ENCODE peak calls at places on chromosome 14, in five cellular contexts. One of them, this sample, is unnamed.

GRCh38 chr14:62209287-62209899 is 447.2 kb downstream of the SNAPC1 start:
- DNase-seq in pancreas: no peak
- DNase-seq in lower lobe of right lung: no peak
- DNase-seq in HepG2: no peak
- DNase-seq in esophagus muscularis mucosa: no peak
- DNase-seq in this sample: no peak

GRCh38 chr14:99190696-99191662 is 81.0 kb downstream of the BCL11B start:
- DNase-seq in esophagus muscularis mucosa: no peak
- DNase-seq in lower lobe of right lung: no peak
- DNase-seq in HepG2: no peak
- DNase-seq in pancreas: no peak
- DNase-seq in this sample: no peak

GRCh38 chr14:103028161-103028767 is 29.1 kb downstream of the CDC42BPB start:
- DNase-seq in HepG2: no peak
- DNase-seq in pancreas: no peak
- DNase-seq in esophagus muscularis mucosa: no peak
- DNase-seq in lower lobe of right lung: no peak
- DNase-seq in this sample: peak; percentile 65

GRCh38 chr14:22131749-22132476 is 457.1 kb downstream of the DAD1 start:
- DNase-seq in esophagus muscularis mucosa: no peak
- DNase-seq in pancreas: no peak
- DNase-seq in HepG2: peak; percentile 32
- DNase-seq in lower lobe of right lung: no peak
- DNase-seq in this sample: peak; percentile 30

GRCh38 chr14:23694085-23694975 is 58.2 kb downstream of the DHRS2 start:
- DNase-seq in esophagus muscularis mucosa: no peak
- DNase-seq in lower lobe of right lung: no peak
- DNase-seq in pancreas: no peak
- DNase-seq in HepG2: peak; percentile 70
- DNase-seq in this sample: no peak

GRCh38 chr14:36505892-36506731 is 13.9 kb downstream of the NKX2-1 start:
- DNase-seq in lower lobe of right lung: peak; percentile 69
- DNase-seq in esophagus muscularis mucosa: no peak
- DNase-seq in HepG2: no peak
- DNase-seq in pancreas: no peak
- DNase-seq in this sample: no peak

GRCh38 chr14:21264025-21264801 is 5.0 kb downstream of the HNRNPC start:
- DNase-seq in lower lobe of right lung: no peak
- DNase-seq in pancreas: no peak
- DNase-seq in esophagus muscularis mucosa: no peak
- DNase-seq in HepG2: no peak
- DNase-seq in this sample: no peak

GRCh38 chr14:22567437-22567836 is 21.6 kb downstream of the DAD1 start:
- DNase-seq in HepG2: no peak
- DNase-seq in lower lobe of right lung: no peak
- DNase-seq in pancreas: no peak
- DNase-seq in esophagus muscularis mucosa: no peak
- DNase-seq in this sample: no peak

GRCh38 chr14:69820991-69821390 is 23.9 kb upstream of the SLC10A1 start:
- DNase-seq in esophagus muscularis mucosa: no peak
- DNase-seq in HepG2: no peak
- DNase-seq in lower lobe of right lung: no peak
- DNase-seq in pancreas: no peak
- DNase-seq in this sample: no peak

GRCh38 chr14:32332415-32333116 is 3.5 kb downstream of the AKAP6 start:
- DNase-seq in pancreas: no peak
- DNase-seq in HepG2: no peak
- DNase-seq in esophagus muscularis mucosa: no peak
- DNase-seq in lower lobe of right lung: no peak
- DNase-seq in this sample: no peak

GRCh38 chr14:52895000-52895399 is 55.9 kb downstream of the FERMT2 start:
- DNase-seq in lower lobe of right lung: no peak
- DNase-seq in esophagus muscularis mucosa: no peak
- DNase-seq in HepG2: no peak
- DNase-seq in pancreas: no peak
- DNase-seq in this sample: no peak

GRCh38 chr14:104786726-104787675 is 8.5 kb downstream of the AKT1 start:
- DNase-seq in esophagus muscularis mucosa: no peak
- DNase-seq in HepG2: no peak
- DNase-seq in lower lobe of right lung: no peak
- DNase-seq in pancreas: no peak
- DNase-seq in this sample: no peak
- H3K36me3 ChIP-seq in esophagus muscularis mucosa: peaks cover 56% of the 10 kb centered on the region
- H3K36me3 ChIP-seq in HepG2: peaks cover 25% of the 10 kb centered on the region
- H3K36me3 ChIP-seq in lower lobe of right lung: peaks cover 49% of the 10 kb centered on the region
- H3K36me3 ChIP-seq in pancreas: no peaks in the 10 kb centered on the region
- H3K36me3 ChIP-seq in this sample: no peaks in the 10 kb centered on the region

GRCh38 chr14:100549834-100550625 is 37.2 kb downstream of the BEGAIN start:
- DNase-seq in HepG2: no peak
- DNase-seq in lower lobe of right lung: no peak
- DNase-seq in esophagus muscularis mucosa: no peak
- DNase-seq in pancreas: no peak
- DNase-seq in this sample: no peak
- H3K27ac ChIP-seq in HepG2: no peak overlapping the region
- H3K27ac ChIP-seq in lower lobe of right lung: no peak overlapping the region
- H3K27ac ChIP-seq in esophagus muscularis mucosa: no peak overlapping the region
- H3K27ac ChIP-seq in pancreas: no peak overlapping the region
- H3K27ac ChIP-seq in this sample: no peak overlapping the region

GRCh38 chr14:64419003-64419402 is 30.9 kb downstream of the MTHFD1 start:
- DNase-seq in HepG2: no peak
- DNase-seq in esophagus muscularis mucosa: no peak
- DNase-seq in pancreas: no peak
- DNase-seq in lower lobe of right lung: no peak
- DNase-seq in this sample: no peak

GRCh38 chr14:64422006-64422405 is 33.9 kb downstream of the MTHFD1 start:
- DNase-seq in esophagus muscularis mucosa: no peak
- DNase-seq in HepG2: no peak
- DNase-seq in lower lobe of right lung: no peak
- DNase-seq in pancreas: no peak
- DNase-seq in this sample: no peak

GRCh38 chr14:64423987-64424386 is 35.8 kb downstream of the MTHFD1 start:
- DNase-seq in pancreas: no peak
- DNase-seq in esophagus muscularis mucosa: no peak
- DNase-seq in lower lobe of right lung: no peak
- DNase-seq in HepG2: no peak
- DNase-seq in this sample: no peak

GRCh38 chr14:64422753-64423152 is 34.6 kb downstream of the MTHFD1 start:
- DNase-seq in HepG2: no peak
- DNase-seq in pancreas: no peak
- DNase-seq in lower lobe of right lung: no peak
- DNase-seq in esophagus muscularis mucosa: no peak
- DNase-seq in this sample: no peak

DNA sequence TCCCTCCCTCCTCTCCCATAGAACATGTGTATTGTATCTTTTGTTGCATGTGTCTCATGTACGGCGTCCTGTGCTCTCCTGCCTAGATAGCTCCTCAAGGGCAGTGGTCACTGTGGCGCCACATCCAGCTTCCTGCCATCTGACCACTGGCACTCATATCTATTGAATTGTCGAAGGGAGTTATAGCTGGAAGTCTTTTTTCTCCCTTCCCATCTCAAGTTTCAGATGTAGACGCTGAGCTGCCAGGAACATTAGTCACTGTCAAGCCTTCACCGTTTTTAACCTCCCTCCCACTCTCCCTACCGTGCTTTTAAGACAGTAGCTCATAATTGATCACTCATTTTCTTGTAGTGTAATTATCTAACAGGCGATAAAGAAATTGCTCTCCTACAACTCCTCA is 33.0 kb downstream of the MTHFD1 start:
- DNase-seq in esophagus muscularis mucosa: no peak
- DNase-seq in lower lobe of right lung: no peak
- DNase-seq in HepG2: no peak
- DNase-seq in pancreas: no peak
- DNase-seq in this sample: no peak
- H3K36me3 ChIP-seq in esophagus muscularis mucosa: peaks cover 60% of the 10 kb centered on the region
- H3K36me3 ChIP-seq in lower lobe of right lung: peaks cover 80% of the 10 kb centered on the region
- H3K36me3 ChIP-seq in HepG2: peaks cover 75% of the 10 kb centered on the region
- H3K36me3 ChIP-seq in pancreas: peaks cover 3% of the 10 kb centered on the region
- H3K36me3 ChIP-seq in this sample: no peaks in the 10 kb centered on the region

DNA sequence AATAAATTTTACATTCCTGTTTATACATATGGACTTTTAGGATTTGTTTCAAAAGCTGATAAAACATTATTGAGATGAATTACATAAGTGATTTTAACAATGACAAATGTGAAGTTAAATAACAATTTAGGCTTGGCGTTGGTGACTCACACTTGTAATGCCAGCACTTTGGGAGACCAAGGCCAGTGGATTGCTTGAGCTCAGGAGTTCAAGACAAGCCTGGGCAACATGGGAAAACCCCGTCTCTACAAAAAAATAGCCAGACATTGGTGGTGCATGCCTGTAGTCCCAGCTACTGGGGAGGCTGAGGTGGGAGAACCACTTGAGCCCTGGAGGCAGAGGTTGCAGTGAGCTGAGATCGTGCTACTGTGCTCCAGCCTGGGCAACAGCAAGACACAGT is 7.4 kb downstream of the ACOT2 start:
- DNase-seq in HepG2: no peak
- DNase-seq in pancreas: no peak
- DNase-seq in esophagus muscularis mucosa: no peak
- DNase-seq in lower lobe of right lung: no peak
- DNase-seq in this sample: no peak
- H3K27ac ChIP-seq in HepG2: no peak overlapping the region
- H3K27ac ChIP-seq in pancreas: no peak overlapping the region
- H3K27ac ChIP-seq in esophagus muscularis mucosa: no peak overlapping the region
- H3K27ac ChIP-seq in lower lobe of right lung: no peak overlapping the region
- H3K27ac ChIP-seq in this sample: no peak overlapping the region

DNA sequence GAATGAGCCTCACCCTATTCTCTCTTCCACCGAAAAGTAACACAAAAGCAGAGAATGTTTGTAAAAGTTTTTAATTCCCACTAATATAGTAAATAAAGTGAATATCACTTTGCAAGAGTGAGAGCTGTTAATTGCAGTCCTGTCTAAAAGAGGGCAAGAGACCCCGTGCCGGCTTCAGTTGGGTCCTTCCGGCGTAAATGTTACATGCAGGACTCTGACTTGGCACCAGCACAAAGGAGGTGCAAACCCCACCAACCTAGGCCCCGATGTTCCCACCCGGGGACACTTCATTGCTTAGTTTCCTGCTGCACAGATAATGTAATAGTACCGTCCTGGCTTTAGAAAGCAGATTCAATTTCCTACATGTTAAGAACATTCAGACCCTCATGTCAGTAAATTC is 66.0 kb upstream of the DYNC1H1 start:
- DNase-seq in esophagus muscularis mucosa: no peak
- DNase-seq in pancreas: no peak
- DNase-seq in lower lobe of right lung: no peak
- DNase-seq in HepG2: no peak
- DNase-seq in this sample: no peak
- H3K36me3 ChIP-seq in esophagus muscularis mucosa: peaks cover 99% of the 10 kb centered on the region
- H3K36me3 ChIP-seq in pancreas: no peaks in the 10 kb centered on the region
- H3K36me3 ChIP-seq in lower lobe of right lung: peaks cover 98% of the 10 kb centered on the region
- H3K36me3 ChIP-seq in HepG2: peaks cover 73% of the 10 kb centered on the region
- H3K36me3 ChIP-seq in this sample: no peaks in the 10 kb centered on the region

GRCh38 chr14:81519200-81519998 is 14.3 kb downstream of the SEL1L start:
- DNase-seq in esophagus muscularis mucosa: no peak
- DNase-seq in lower lobe of right lung: no peak
- DNase-seq in HepG2: no peak
- DNase-seq in pancreas: no peak
- DNase-seq in this sample: no peak

GRCh38 chr14:81516941-81517797 is 16.5 kb downstream of the SEL1L start:
- DNase-seq in pancreas: no peak
- DNase-seq in lower lobe of right lung: no peak
- DNase-seq in esophagus muscularis mucosa: no peak
- DNase-seq in HepG2: peak; percentile 83
- DNase-seq in this sample: peak; percentile 30

GRCh38 chr14:81523016-81523415 is 10.6 kb downstream of the SEL1L start:
- DNase-seq in HepG2: no peak
- DNase-seq in esophagus muscularis mucosa: no peak
- DNase-seq in pancreas: no peak
- DNase-seq in lower lobe of right lung: no peak
- DNase-seq in this sample: no peak

GRCh38 chr14:81521356-81521755 is 12.3 kb downstream of the SEL1L start:
- DNase-seq in pancreas: no peak
- DNase-seq in HepG2: no peak
- DNase-seq in lower lobe of right lung: no peak
- DNase-seq in esophagus muscularis mucosa: no peak
- DNase-seq in this sample: no peak

GRCh38 chr14:81517798-81518398 is 15.8 kb downstream of the SEL1L start:
- DNase-seq in pancreas: no peak
- DNase-seq in esophagus muscularis mucosa: no peak
- DNase-seq in HepG2: peak; percentile 66
- DNase-seq in lower lobe of right lung: peak; percentile 57
- DNase-seq in this sample: peak; percentile 30
- H3K27ac ChIP-seq in pancreas: peak overlapping the region; percentile 4
- H3K27ac ChIP-seq in esophagus muscularis mucosa: peak overlapping the region; percentile 76
- H3K27ac ChIP-seq in HepG2: peak overlapping the region; percentile 77
- H3K27ac ChIP-seq in lower lobe of right lung: peak overlapping the region; percentile 74
- H3K27ac ChIP-seq in this sample: peak overlapping the region; percentile 72

GRCh38 chr14:56803816-56804535 is 6.3 kb downstream of the OTX2 start:
- DNase-seq in lower lobe of right lung: no peak
- DNase-seq in pancreas: no peak
- DNase-seq in HepG2: no peak
- DNase-seq in esophagus muscularis mucosa: no peak
- DNase-seq in this sample: no peak
- H3K36me3 ChIP-seq in lower lobe of right lung: no peaks in the 10 kb centered on the region
- H3K36me3 ChIP-seq in pancreas: no peaks in the 10 kb centered on the region
- H3K36me3 ChIP-seq in HepG2: no peaks in the 10 kb centered on the region
- H3K36me3 ChIP-seq in esophagus muscularis mucosa: no peaks in the 10 kb centered on the region
- H3K36me3 ChIP-seq in this sample: no peaks in the 10 kb centered on the region

This sample was measured in transverse colon.